ENCODE peak calls at places on chromosomes 12 and 14, in five cellular contexts. Y, I, G, V and H are unnamed samples.

GRCh38 chr12:120466560-120467315 is 2.8 kb downstream of the SRSF9 start:
- DNase-seq in Y (no peak), I (no peak), G (peak; percentile 47), V (no peak), H (no peak)

GRCh38 chr12:121202407-121203355 is 7.2 kb upstream of the P2RX4 start:
- DNase-seq in Y (no peak), I (no peak), G (no peak), V (no peak), H (no peak)

GRCh38 chr12:22275847-22276246 is 58.7 kb downstream of the ST8SIA1 start:
- DNase-seq in Y (peak; percentile 86), I (peak; percentile 98), G (peak; percentile 37), V (peak; percentile 25), H (peak; percentile 93)

GRCh38 chr12:62912644-62913043 is 22.3 kb downstream of the PPM1H start:
- DNase-seq in Y (no peak), I (peak; percentile 3), G (no peak), V (no peak), H (no peak)

GRCh38 chr14:93028724-93029076 is 87.0 kb downstream of the ITPK1 start:
- DNase-seq in Y (no peak), I (no peak), G (no peak), V (no peak), H (no peak)

GRCh38 chr12:44812062-44812461 is 64.1 kb downstream of the NELL2 start:
- DNase-seq in Y (no peak), I (no peak), G (no peak), V (no peak), H (no peak)

GRCh38 chr14:51789631-51790030 is 70.8 kb upstream of the GNG2 start:
- DNase-seq in Y (no peak), I (no peak), G (no peak), V (no peak), H (no peak)

GRCh38 chr14:81427348-81428058 is 27.4 kb upstream of the STON2 start:
- DNase-seq in Y (peak; percentile 22), I (no peak), G (peak; percentile 8), V (no peak), H (no peak)

GRCh38 chr12:5503774-5504173 is 71.9 kb downstream of the NTF3 start:
- DNase-seq in Y (no peak), I (no peak), G (no peak), V (no peak), H (no peak)

GRCh38 chr12:57518920-57519757 is 1.2 kb downstream of the DDIT3 start:
- DNase-seq in Y (no peak), I (no peak), G (no peak), V (no peak), H (peak; percentile 67)

GRCh38 chr12:26226629-26227375 is 31.4 kb downstream of the SSPN start:
- DNase-seq in Y (peak; percentile 31), I (no peak), G (peak; percentile 55), V (no peak), H (no peak)

GRCh38 chr12:89862511-89863331 is 154.1 kb upstream of the ATP2B1 start:
- DNase-seq in Y (no peak), I (no peak), G (no peak), V (no peak), H (no peak)

GRCh38 chr14:58752782-58753181 is 115.0 kb downstream of the DACT1 start:
- DNase-seq in Y (peak; percentile 77), I (no peak), G (no peak), V (no peak), H (peak; percentile 93)

GRCh38 chr14:35740215-35740614 is 68.9 kb downstream of the RALGAPA1 start:
- DNase-seq in Y (no peak), I (no peak), G (no peak), V (no peak), H (no peak)

GRCh38 chr12:54262403-54262925 is 17.5 kb downstream of the CBX5 start:
- DNase-seq in Y (no peak), I (no peak), G (peak; percentile 11), V (no peak), H (no peak)

GRCh38 chr12:54259194-54260011 is 20.5 kb downstream of the CBX5 start:
- DNase-seq in Y (peak; percentile 60), I (no peak), G (peak; percentile 94), V (no peak), H (peak; percentile 85)

GRCh38 chr12:54258286-54258685 is 21.6 kb downstream of the CBX5 start:
- DNase-seq in Y (no peak), I (no peak), G (no peak), V (no peak), H (no peak)

GRCh38 chr12:54265364-54265812 is 14.5 kb downstream of the CBX5 start:
- DNase-seq in Y (no peak), I (no peak), G (no peak), V (no peak), H (no peak)

DNA sequence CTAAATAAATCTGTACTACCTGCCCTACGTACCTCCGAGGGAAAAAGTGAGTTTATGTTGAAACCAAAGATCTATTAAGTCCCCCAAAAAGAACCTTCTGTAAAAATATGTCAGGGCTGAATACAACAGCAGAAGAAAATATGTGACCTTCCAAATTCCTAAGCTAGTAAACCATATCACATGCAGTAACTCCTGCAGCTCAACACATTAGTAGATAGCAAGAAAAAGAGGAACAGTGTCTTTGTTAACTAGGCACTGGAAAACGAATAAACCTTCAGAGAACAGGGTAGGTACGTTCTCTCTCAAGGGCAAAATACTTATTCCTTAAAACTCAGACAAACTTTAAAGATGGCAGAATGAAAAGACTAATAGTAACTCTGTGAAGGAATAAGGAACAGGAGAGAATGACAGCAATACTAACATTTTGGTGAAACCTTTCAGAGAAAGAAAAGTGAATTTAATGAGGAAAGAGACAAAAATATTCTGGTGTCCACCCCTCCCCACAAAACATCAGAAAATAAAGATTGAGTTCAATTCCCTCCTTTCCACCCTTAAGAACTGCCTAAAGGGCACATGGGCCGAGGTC is 18.0 kb downstream of the CBX5 start:
- DNase-seq in Y (no peak), I (no peak), G (no peak), V (no peak), H (no peak)
- H3K4me1 ChIP-seq in Y (peaks cover 57% of the 10 kb centered on the region), I (peaks cover 34% of the 10 kb centered on the region), G (peaks cover 57% of the 10 kb centered on the region), V (peaks cover 51% of the 10 kb centered on the region), H (peaks cover 1% of the 10 kb centered on the region)

GRCh38 chr14:105938959-105939358 is 412.6 kb downstream of the TMEM121 start:
- DNase-seq in Y (no peak), I (no peak), G (no peak), V (no peak), H (no peak)
- H3K9me3 ChIP-seq in Y (peaks cover 62% of the 10 kb centered on the region), I (peaks cover 53% of the 10 kb centered on the region), G (no peaks in the 10 kb centered on the region), V (no peaks in the 10 kb centered on the region), H (peaks cover 13% of the 10 kb centered on the region)

GRCh38 chr14:56333361-56334279 is 215.4 kb downstream of the PELI2 start:
- DNase-seq in Y (no peak), I (peak; percentile 70), G (no peak), V (no peak), H (no peak)

GRCh38 chr14:56331815-56332214 is 213.6 kb downstream of the PELI2 start:
- DNase-seq in Y (no peak), I (no peak), G (no peak), V (no peak), H (no peak)

GRCh38 chr14:56339855-56340701 is 221.9 kb downstream of the PELI2 start:
- DNase-seq in Y (peak; percentile 74), I (no peak), G (peak; percentile 77), V (no peak), H (peak; percentile 91)

GRCh38 chr14:56338674-56339073 is 220.5 kb downstream of the PELI2 start:
- DNase-seq in Y (no peak), I (no peak), G (no peak), V (no peak), H (no peak)

DNA sequence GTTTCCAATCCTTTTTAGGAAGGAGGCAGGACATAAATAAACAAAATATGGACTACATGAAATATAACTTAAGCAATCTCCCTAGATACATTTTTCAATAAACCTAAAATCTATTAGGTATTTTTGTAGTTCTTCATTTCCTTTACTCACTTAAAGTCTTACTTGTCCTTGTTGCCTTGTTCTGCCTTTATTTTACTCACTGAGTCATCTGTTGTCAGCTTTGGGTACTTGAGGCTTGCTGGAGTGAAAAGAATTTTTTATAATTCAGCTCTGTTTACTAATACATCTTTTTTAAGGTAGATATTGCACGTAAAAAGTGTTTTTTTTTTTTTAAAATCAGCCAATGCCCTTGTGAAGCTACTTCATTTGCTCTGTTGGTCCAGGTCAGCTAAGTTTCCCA is 216.2 kb downstream of the PELI2 start:
- DNase-seq in Y (no peak), I (no peak), G (no peak), V (no peak), H (no peak)
- H3K4me1 ChIP-seq in Y (peaks cover 12% of the 10 kb centered on the region), I (peaks cover 11% of the 10 kb centered on the region), G (no peaks in the 10 kb centered on the region), V (peaks cover 21% of the 10 kb centered on the region), H (no peaks in the 10 kb centered on the region)

GRCh38 chr12:70985850-70986249 is 65.3 kb upstream of the PTPRR start:
- DNase-seq in Y (no peak), I (no peak), G (no peak), V (no peak), H (no peak)

GRCh38 chr12:70983692-70984091 is 63.2 kb upstream of the PTPRR start:
- DNase-seq in Y (no peak), I (no peak), G (no peak), V (no peak), H (no peak)

GRCh38 chr12:70994217-70994788 is 73.8 kb upstream of the PTPRR start:
- DNase-seq in Y (no peak), I (no peak), G (no peak), V (no peak), H (no peak)

GRCh38 chr12:70989232-70989631 is 68.7 kb upstream of the PTPRR start:
- DNase-seq in Y (no peak), I (no peak), G (no peak), V (no peak), H (no peak)
- H3K9me3 ChIP-seq in Y (no peaks in the 10 kb centered on the region), I (no peaks in the 10 kb centered on the region), G (no peaks in the 10 kb centered on the region), V (no peaks in the 10 kb centered on the region), H (no peaks in the 10 kb centered on the region)

GRCh38 chr14:73718742-73719251 is 4.6 kb upstream of the PNMA1 start:
- DNase-seq in Y (no peak), I (no peak), G (no peak), V (no peak), H (peak; percentile 75)

GRCh38 chr14:73715707-73716106 is 1.5 kb upstream of the PNMA1 start:
- DNase-seq in Y (no peak), I (no peak), G (no peak), V (no peak), H (no peak)

GRCh38 chr14:73717998-73718741 is 4.0 kb upstream of the PNMA1 start:
- DNase-seq in Y (no peak), I (no peak), G (peak; percentile 60), V (no peak), H (peak; percentile 80)

GRCh38 chr14:73719361-73719760 is 5.2 kb upstream of the PNMA1 start:
- DNase-seq in Y (no peak), I (no peak), G (no peak), V (no peak), H (no peak)

DNA sequence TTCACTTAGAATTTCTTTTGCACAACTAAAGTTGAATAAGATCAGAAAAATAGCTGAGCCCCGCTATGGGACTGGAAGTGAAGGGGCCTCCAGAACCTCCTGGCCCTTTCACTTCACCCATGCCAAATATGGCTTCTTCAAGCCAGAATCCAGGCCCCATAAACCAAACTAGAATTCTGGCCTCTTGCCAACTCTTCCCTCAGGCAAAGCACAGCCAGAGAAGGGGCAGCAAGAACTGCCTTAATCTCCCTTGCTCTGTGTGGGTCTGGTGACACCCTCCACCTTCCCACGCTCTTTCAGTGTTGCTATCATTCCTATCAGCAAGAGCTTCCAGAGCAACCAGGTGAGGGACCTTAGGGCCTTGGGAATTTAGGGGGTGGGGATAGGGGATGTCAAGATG is 3.1 kb upstream of the PNMA1 start:
- DNase-seq in Y (no peak), I (no peak), G (no peak), V (no peak), H (no peak)
- H3K4me1 ChIP-seq in Y (peaks cover 58% of the 10 kb centered on the region), I (peaks cover 33% of the 10 kb centered on the region), G (peaks cover 5% of the 10 kb centered on the region), V (peaks cover 57% of the 10 kb centered on the region), H (no peaks in the 10 kb centered on the region)

GRCh38 chr12:79223761-79224160 is 359.2 kb downstream of the SYT1 start:
- DNase-seq in Y (no peak), I (no peak), G (no peak), V (no peak), H (no peak)
- H3K9me3 ChIP-seq in Y (peaks cover 35% of the 10 kb centered on the region), I (peaks cover 33% of the 10 kb centered on the region), G (no peaks in the 10 kb centered on the region), V (no peaks in the 10 kb centered on the region), H (peaks cover 5% of the 10 kb centered on the region)